ENCODE peak calls at places on chromosome X, in seven cellular contexts. I is activated T-cell treated with anti-CD3 and anti-CD28 coated beads, Interleukin-2, amount 50 U/mL, for 72 hours; P is IMR-90; K is Caki2; G is astrocyte of the cerebellum; C is body of pancreas; Z is T-helper 2 cell. J is an unnamed sample.

GRCh38 chrX:36856849-36857248 is 151.3 kb upstream of the FAM47C start:
- DNase-seq in Z (no peak), K (no peak), G (no peak), C (no peak), I (no peak), P (peak), J (peak)

GRCh38 chrX:23403849-23404248 is 69.2 kb downstream of the PTCHD1 start:
- DNase-seq in G (no peak), P (no peak), K (no peak), I (no peak), C (no peak), Z (no peak), J (no peak)

GRCh38 chrX:96181571-96181970 is 503.1 kb upstream of the DIAPH2 start:
- DNase-seq in I (no peak), Z (no peak), G (no peak), K (no peak), P (no peak), C (no peak), J (no peak)

GRCh38 chrX:96982159-96982558 is 98.5 kb downstream of the RPA4 start:
- DNase-seq in G (no peak), Z (no peak), P (no peak), I (no peak), K (no peak), C (no peak), J (no peak)

GRCh38 chrX:16185725-16186136 is 18.4 kb downstream of the MAGEB17 start:
- DNase-seq in P (peak), G (peak), I (peak), C (no peak), Z (peak), K (peak), J (peak)

GRCh38 chrX:15349046-15349445 is 13.7 kb upstream of the PIGA start:
- DNase-seq in I (peak), Z (peak), P (peak), C (peak), G (peak), K (peak), J (peak)

GRCh38 chrX:64842492-64842891 is 133.8 kb downstream of the ZC4H2 start:
- DNase-seq in Z (peak), K (no peak), G (no peak), P (no peak), I (peak), C (no peak), J (no peak)

GRCh38 chrX:276588-277171 is 4.5 kb upstream of the PLCXD1 start:
- DNase-seq in G (no peak), Z (no peak), K (no peak), C (peak), I (peak), P (peak), J (peak)

GRCh38 chrX:21837056-21837455 is 2.4 kb upstream of the MBTPS2 start:
- DNase-seq in G (no peak), Z (no peak), K (no peak), P (no peak), C (no peak), I (no peak), J (no peak)

GRCh38 chrX:153968754-153969124 is 2.9 kb downstream of the HCFC1 start:
- DNase-seq in Z (peak), C (no peak), I (no peak), K (no peak), P (no peak), G (no peak), J (no peak)

GRCh38 chrX:25015486-25016360 is at the start of gene ARX:
- DNase-seq in P (peak), C (peak), I (peak), Z (peak), K (peak), G (peak), J (peak)

GRCh38 chrX:124086411-124086810 is 124.9 kb downstream of the STAG2 start:
- DNase-seq in G (no peak), K (no peak), Z (peak), I (peak), C (no peak), P (no peak), J (no peak)

GRCh38 chrX:18856645-18856997 is 127.3 kb downstream of the PHKA2 start:
- DNase-seq in C (no peak), Z (no peak), P (no peak), I (no peak), G (no peak), K (no peak), J (no peak)

GRCh38 chrX:39816871-39817731 is 280.7 kb downstream of the BCOR start:
- DNase-seq in K (no peak), C (no peak), I (peak), P (peak), G (no peak), Z (peak), J (peak)

GRCh38 chrX:28108186-28108945 is 127.1 kb upstream of the DCAF8L1 start:
- DNase-seq in I (no peak), P (no peak), K (no peak), C (no peak), G (no peak), Z (no peak), J (no peak)

GRCh38 chrX:63350551-63350950 is 581 bp downstream of the SPIN4 start:
- DNase-seq in Z (peak), C (peak), G (no peak), K (peak), P (no peak), I (peak), J (peak)

GRCh38 chrX:641671-642435 is 11.3 kb downstream of the SHOX start:
- DNase-seq in I (no peak), Z (no peak), G (no peak), K (no peak), P (no peak), C (no peak), J (no peak)

GRCh38 chrX:29155286-29155685 is 568.0 kb downstream of the IL1RAPL1 start:
- DNase-seq in Z (no peak), P (no peak), I (no peak), G (no peak), K (no peak), C (no peak), J (no peak)

GRCh38 chrX:87846956-87847355 is 329.4 kb downstream of the KLHL4 start:
- DNase-seq in K (no peak), I (no peak), G (no peak), Z (no peak), C (no peak), P (no peak), J (no peak)

GRCh38 chrX:45266456-45266855 is 65.8 kb upstream of the DIPK2B start:
- DNase-seq in I (no peak), C (no peak), G (no peak), K (no peak), Z (no peak), P (no peak), J (no peak)

GRCh38 chrX:16125520-16126149 is 2.3 kb downstream of the GRPR start:
- DNase-seq in K (no peak), P (no peak), C (peak), I (no peak), Z (no peak), G (no peak), J (no peak)

GRCh38 chrX:146921204-146921603 is 106.7 kb upstream of the CXorf51A start:
- DNase-seq in Z (no peak), K (no peak), C (no peak), G (no peak), P (no peak), I (no peak), J (no peak)

GRCh38 chrX:106919932-106920452 is at the start of gene CLDN2:
- DNase-seq in C (no peak), K (no peak), I (no peak), G (peak), Z (no peak), P (no peak), J (no peak)

GRCh38 chrX:68504237-68504636 is 5.4 kb downstream of the YIPF6 start:
- DNase-seq in G (no peak), K (peak), I (peak), Z (peak), C (no peak), P (peak), J (peak)

GRCh38 chrX:19864736-19865135 is 22.7 kb downstream of the SH3KBP1 start:
- DNase-seq in Z (no peak), K (no peak), I (no peak), C (no peak), P (no peak), G (no peak), J (no peak)

GRCh38 chrX:3295731-3296130 is 50.7 kb downstream of the MXRA5 start:
- DNase-seq in P (no peak), C (peak), I (no peak), Z (no peak), K (no peak), G (no peak), J (peak)

GRCh38 chrX:38236901-38237615 is 16.4 kb upstream of the SRPX start:
- DNase-seq in G (no peak), K (no peak), Z (no peak), I (no peak), C (no peak), P (no peak), J (no peak)

GRCh38 chrX:153768311-153769157 is 4.5 kb downstream of the PLXNB3 start:
- DNase-seq in Z (no peak), K (no peak), G (no peak), C (no peak), P (no peak), I (no peak), J (no peak)

GRCh38 chrX:133587818-133588217 is 172.5 kb upstream of the GPC4 start:
- DNase-seq in I (no peak), G (no peak), Z (no peak), K (no peak), P (no peak), C (no peak), J (no peak)

GRCh38 chrX:42096262-42096939 is 173.0 kb upstream of the CASK start:
- DNase-seq in G (peak), Z (no peak), I (no peak), K (peak), C (no peak), P (peak), J (peak)

GRCh38 chrX:102650903-102651241 is 411 bp upstream of the GPRASP1 start:
- DNase-seq in Z (no peak), K (no peak), I (no peak), P (no peak), G (no peak), C (no peak), J (no peak)

GRCh38 chrX:12956704-12957541 is 18.0 kb upstream of the TMSB4X start:
- DNase-seq in Z (peak), G (no peak), P (peak), I (peak), K (no peak), C (peak), J (peak)

GRCh38 chrX:72107320-72107719 is 24.4 kb downstream of the RTL5 start:
- DNase-seq in K (no peak), C (no peak), I (no peak), P (peak), Z (no peak), G (no peak), J (no peak)

GRCh38 chrX:15151267-15152196 is 118.4 kb downstream of the ASB9 start:
- DNase-seq in I (peak), Z (peak), P (no peak), G (no peak), C (no peak), K (no peak), J (no peak)

GRCh38 chrX:23525531-23525930 is 141.8 kb upstream of the PRDX4 start:
- DNase-seq in Z (no peak), I (no peak), G (no peak), C (peak), K (no peak), P (no peak), J (no peak)

GRCh38 chrX:54785901-54786300 is 12.2 kb downstream of the ITIH6 start:
- DNase-seq in K (no peak), C (peak), G (no peak), Z (no peak), P (no peak), I (peak), J (no peak)